ENCODE peak calls at places on chromosomes 16 and 17, in five cellular contexts. One of them, this sample, is unnamed.

GRCh38 chr16:86064431-86065250 is 165.7 kb downstream of the IRF8 start:
- DNase-seq in RWPE1: no peak
- DNase-seq in nucleus accumbens: no peak
- DNase-seq in fibroblast of pulmonary artery: no peak
- DNase-seq in SK-N-SH: no peak
- DNase-seq in this sample: no peak

GRCh38 chr16:22355487-22355908 is 18.9 kb downstream of the CDR2 start:
- DNase-seq in nucleus accumbens: no peak
- DNase-seq in SK-N-SH: no peak
- DNase-seq in fibroblast of pulmonary artery: no peak
- DNase-seq in RWPE1: no peak
- DNase-seq in this sample: no peak

GRCh38 chr16:67014641-67015315 is 14.2 kb upstream of the CBFB start:
- DNase-seq in fibroblast of pulmonary artery: no peak
- DNase-seq in RWPE1: no peak
- DNase-seq in nucleus accumbens: no peak
- DNase-seq in SK-N-SH: no peak
- DNase-seq in this sample: no peak

GRCh38 chr16:55499951-55500350 is 8.9 kb upstream of the LPCAT2 start:
- DNase-seq in SK-N-SH: no peak
- DNase-seq in nucleus accumbens: no peak
- DNase-seq in fibroblast of pulmonary artery: peak
- DNase-seq in RWPE1: peak
- DNase-seq in this sample: no peak

GRCh38 chr16:85577899-85578598 is 35.1 kb upstream of the GSE1 start:
- DNase-seq in nucleus accumbens: no peak
- DNase-seq in SK-N-SH: no peak
- DNase-seq in fibroblast of pulmonary artery: no peak
- DNase-seq in RWPE1: no peak
- DNase-seq in this sample: no peak

GRCh38 chr17:42337442-42337841 is 49.1 kb downstream of the STAT5A start:
- DNase-seq in RWPE1: no peak
- DNase-seq in SK-N-SH: no peak
- DNase-seq in fibroblast of pulmonary artery: no peak
- DNase-seq in nucleus accumbens: no peak
- DNase-seq in this sample: no peak

GRCh38 chr16:15770107-15770506 is 86.7 kb downstream of the MYH11 start:
- DNase-seq in nucleus accumbens: no peak
- DNase-seq in SK-N-SH: no peak
- DNase-seq in RWPE1: no peak
- DNase-seq in fibroblast of pulmonary artery: peak
- DNase-seq in this sample: no peak

GRCh38 chr17:51435641-51436091 is 175.3 kb downstream of the UTP18 start:
- DNase-seq in SK-N-SH: peak
- DNase-seq in fibroblast of pulmonary artery: peak
- DNase-seq in nucleus accumbens: no peak
- DNase-seq in RWPE1: peak
- DNase-seq in this sample: peak

GRCh38 chr17:34472363-34472762 is 107.0 kb upstream of the TMEM132E start:
- DNase-seq in SK-N-SH: no peak
- DNase-seq in RWPE1: no peak
- DNase-seq in nucleus accumbens: no peak
- DNase-seq in fibroblast of pulmonary artery: no peak
- DNase-seq in this sample: no peak

GRCh38 chr17:75465039-75465438 is 8.6 kb downstream of the TMEM94 start:
- DNase-seq in fibroblast of pulmonary artery: no peak
- DNase-seq in RWPE1: no peak
- DNase-seq in nucleus accumbens: no peak
- DNase-seq in SK-N-SH: no peak
- DNase-seq in this sample: no peak

GRCh38 chr17:39700148-39700987 is 504 bp downstream of the ERBB2 start:
- DNase-seq in RWPE1: peak
- DNase-seq in SK-N-SH: no peak
- DNase-seq in fibroblast of pulmonary artery: peak
- DNase-seq in nucleus accumbens: no peak
- DNase-seq in this sample: no peak

GRCh38 chr17:74972973-74973328 is 392 bp upstream of the HID1 start:
- DNase-seq in fibroblast of pulmonary artery: no peak
- DNase-seq in SK-N-SH: no peak
- DNase-seq in nucleus accumbens: no peak
- DNase-seq in RWPE1: no peak
- DNase-seq in this sample: no peak

GRCh38 chr17:40541060-40541872 is 24.0 kb downstream of the CCR7 start:
- DNase-seq in RWPE1: no peak
- DNase-seq in SK-N-SH: no peak
- DNase-seq in nucleus accumbens: no peak
- DNase-seq in fibroblast of pulmonary artery: no peak
- DNase-seq in this sample: no peak

GRCh38 chr16:85428168-85428898 is 184.8 kb upstream of the GSE1 start:
- DNase-seq in nucleus accumbens: no peak
- DNase-seq in SK-N-SH: peak
- DNase-seq in fibroblast of pulmonary artery: peak
- DNase-seq in RWPE1: no peak
- DNase-seq in this sample: no peak

GRCh38 chr17:3904486-3904885 is 11.6 kb upstream of the CAMKK1 start:
- DNase-seq in RWPE1: no peak
- DNase-seq in nucleus accumbens: no peak
- DNase-seq in SK-N-SH: no peak
- DNase-seq in fibroblast of pulmonary artery: no peak
- DNase-seq in this sample: no peak

GRCh38 chr16:67699265-67699664 is 19.9 kb downstream of the GFOD2 start:
- DNase-seq in fibroblast of pulmonary artery: no peak
- DNase-seq in SK-N-SH: no peak
- DNase-seq in nucleus accumbens: no peak
- DNase-seq in RWPE1: no peak
- DNase-seq in this sample: no peak

GRCh38 chr16:50282010-50282538 is 15.7 kb downstream of the ADCY7 start:
- DNase-seq in nucleus accumbens: no peak
- DNase-seq in SK-N-SH: no peak
- DNase-seq in fibroblast of pulmonary artery: peak
- DNase-seq in RWPE1: no peak
- DNase-seq in this sample: no peak

GRCh38 chr16:69476920-69477418 is 52.5 kb downstream of the CYB5B start:
- DNase-seq in nucleus accumbens: no peak
- DNase-seq in SK-N-SH: no peak
- DNase-seq in fibroblast of pulmonary artery: peak
- DNase-seq in RWPE1: peak
- DNase-seq in this sample: no peak

GRCh38 chr17:4444782-4445473 is 11.2 kb downstream of the SPNS3 start:
- DNase-seq in RWPE1: no peak
- DNase-seq in fibroblast of pulmonary artery: no peak
- DNase-seq in nucleus accumbens: no peak
- DNase-seq in SK-N-SH: peak
- DNase-seq in this sample: no peak

GRCh38 chr17:62778990-62779681 is 29.0 kb downstream of the MARCHF10 start:
- DNase-seq in RWPE1: peak
- DNase-seq in nucleus accumbens: peak
- DNase-seq in fibroblast of pulmonary artery: peak
- DNase-seq in SK-N-SH: peak
- DNase-seq in this sample: peak

GRCh38 chr16:30028438-30029093 is 2.5 kb downstream of the TLCD3B start:
- DNase-seq in fibroblast of pulmonary artery: no peak
- DNase-seq in nucleus accumbens: no peak
- DNase-seq in RWPE1: no peak
- DNase-seq in SK-N-SH: no peak
- DNase-seq in this sample: no peak

GRCh38 chr17:30958187-30958586 is 12.7 kb upstream of the RNF135 start:
- DNase-seq in nucleus accumbens: no peak
- DNase-seq in RWPE1: no peak
- DNase-seq in fibroblast of pulmonary artery: peak
- DNase-seq in SK-N-SH: no peak
- DNase-seq in this sample: no peak

GRCh38 chr16:11722468-11722808 is 20.2 kb downstream of the TXNDC11 start:
- DNase-seq in SK-N-SH: no peak
- DNase-seq in nucleus accumbens: no peak
- DNase-seq in fibroblast of pulmonary artery: no peak
- DNase-seq in RWPE1: no peak
- DNase-seq in this sample: no peak

GRCh38 chr17:29291163-29291752 is 2.7 kb downstream of the NUFIP2 start:
- DNase-seq in SK-N-SH: peak
- DNase-seq in fibroblast of pulmonary artery: peak
- DNase-seq in nucleus accumbens: no peak
- DNase-seq in RWPE1: peak
- DNase-seq in this sample: peak

GRCh38 chr16:3004781-3005284 is 7.9 kb upstream of the CLDN9 start:
- DNase-seq in RWPE1: no peak
- DNase-seq in fibroblast of pulmonary artery: no peak
- DNase-seq in SK-N-SH: peak
- DNase-seq in nucleus accumbens: no peak
- DNase-seq in this sample: no peak

GRCh38 chr17:77409282-77410161 is 268.8 kb downstream of the SEC14L1 start:
- DNase-seq in RWPE1: peak
- DNase-seq in nucleus accumbens: no peak
- DNase-seq in fibroblast of pulmonary artery: peak
- DNase-seq in SK-N-SH: no peak
- DNase-seq in this sample: no peak

GRCh38 chr16:27284865-27285675 is 16.5 kb upstream of the NSMCE1 start:
- DNase-seq in SK-N-SH: no peak
- DNase-seq in RWPE1: no peak
- DNase-seq in nucleus accumbens: no peak
- DNase-seq in fibroblast of pulmonary artery: no peak
- DNase-seq in this sample: no peak

GRCh38 chr16:49858200-49859129 is 2.6 kb upstream of the ZNF423 start:
- DNase-seq in SK-N-SH: peak
- DNase-seq in nucleus accumbens: no peak
- DNase-seq in fibroblast of pulmonary artery: peak
- DNase-seq in RWPE1: peak
- DNase-seq in this sample: no peak

GRCh38 chr16:57345666-57346204 is 12.8 kb upstream of the CCL22 start:
- DNase-seq in nucleus accumbens: no peak
- DNase-seq in RWPE1: no peak
- DNase-seq in SK-N-SH: no peak
- DNase-seq in fibroblast of pulmonary artery: no peak
- DNase-seq in this sample: no peak

GRCh38 chr16:74298104-74298503 is 1.5 kb downstream of the PSMD7 start:
- DNase-seq in SK-N-SH: no peak
- DNase-seq in nucleus accumbens: no peak
- DNase-seq in fibroblast of pulmonary artery: no peak
- DNase-seq in RWPE1: no peak
- DNase-seq in this sample: no peak

GRCh38 chr17:82281502-82282238 is 8.2 kb upstream of the CSNK1D start:
- DNase-seq in nucleus accumbens: no peak
- DNase-seq in SK-N-SH: no peak
- DNase-seq in fibroblast of pulmonary artery: no peak
- DNase-seq in RWPE1: peak
- DNase-seq in this sample: no peak

GRCh38 chr16:20409398-20410152 is at the start of gene ACSM5:
- DNase-seq in fibroblast of pulmonary artery: no peak
- DNase-seq in RWPE1: no peak
- DNase-seq in nucleus accumbens: no peak
- DNase-seq in SK-N-SH: no peak
- DNase-seq in this sample: no peak

GRCh38 chr16:67936124-67936875 is at the start of gene PSMB10:
- DNase-seq in fibroblast of pulmonary artery: peak
- DNase-seq in nucleus accumbens: no peak
- DNase-seq in RWPE1: peak
- DNase-seq in SK-N-SH: peak
- DNase-seq in this sample: no peak

GRCh38 chr17:76391200-76391715 is 6.8 kb downstream of the SPHK1 start:
- DNase-seq in nucleus accumbens: no peak
- DNase-seq in RWPE1: no peak
- DNase-seq in fibroblast of pulmonary artery: no peak
- DNase-seq in SK-N-SH: no peak
- DNase-seq in this sample: no peak

This sample was measured in NCI-H2227 treated with DMSO at 0.1 percent for 48 hours.